ENCODE peak calls at places on chromosomes 7 and 10, in four cellular contexts. P is AG04450; K is uterus; U is naive thymus-derived CD4-positive, alpha-beta T cell. G is an unnamed sample.
A peak's percentile ranks its signal among the peaks of the same experiment; 100 is the strongest.

GRCh38 chr7:146115665-146116451 is 743 bp upstream of the CNTNAP2 start:
- DNase-seq in P (no peak), U (no peak), K (peak; percentile 15), G (peak; percentile 83)

GRCh38 chr7:65832281-65832680 is 40.6 kb upstream of the VKORC1L1 start:
- DNase-seq in U (no peak), P (no peak), K (no peak), G (no peak)

GRCh38 chr10:16652154-16652553 is 130.5 kb upstream of the C1QL3 start:
- DNase-seq in U (no peak), K (no peak), P (no peak), G (no peak)

GRCh38 chr7:87312215-87312865 is 33.1 kb upstream of the CROT start:
- DNase-seq in P (peak; percentile 42), U (peak; percentile 54), K (peak; percentile 45), G (no peak)

GRCh38 chr10:78903351-78903940 is 165.3 kb upstream of the ZMIZ1 start:
- DNase-seq in K (no peak), U (no peak), P (no peak), G (no peak)

GRCh38 chr10:71582019-71582418 is 137.6 kb downstream of the C10orf105 start:
- DNase-seq in U (no peak), P (no peak), K (no peak), G (peak; percentile 75)

GRCh38 chr7:156527458-156527890 is 113.1 kb upstream of the RNF32 start:
- DNase-seq in K (no peak), U (no peak), P (no peak), G (no peak)

GRCh38 chr7:15780271-15780670 is 93.8 kb upstream of the MEOX2 start:
- DNase-seq in P (no peak), U (no peak), K (no peak), G (no peak)

GRCh38 chr10:128664729-128665128 is 538.5 kb upstream of the MKI67 start:
- DNase-seq in P (no peak), U (no peak), K (no peak), G (no peak)

GRCh38 chr7:121043314-121044234 is 55.1 kb downstream of the CPED1 start:
- DNase-seq in P (no peak), U (no peak), K (no peak), G (no peak)

GRCh38 chr7:41448104-41448503 is 254.8 kb downstream of the INHBA start:
- DNase-seq in P (no peak), U (no peak), K (no peak), G (no peak)

GRCh38 chr7:84291756-84292155 is 97.2 kb upstream of the SEMA3A start:
- DNase-seq in P (no peak), K (no peak), U (no peak), G (no peak)

GRCh38 chr10:69439350-69439739 is 11.9 kb upstream of the TSPAN15 start:
- DNase-seq in P (no peak), U (no peak), K (peak; percentile 45), G (peak; percentile 56)

GRCh38 chr7:130917669-130918128 is 183.7 kb upstream of the KLF14 start:
- DNase-seq in K (no peak), U (no peak), P (no peak), G (no peak)

GRCh38 chr7:151088856-151089699 is 2.8 kb downstream of the AGAP3 start:
- DNase-seq in U (no peak), P (no peak), K (peak; percentile 62), G (peak; percentile 87)

GRCh38 chr7:17787257-17787656 is 153.0 kb downstream of the SNX13 start:
- DNase-seq in K (no peak), U (no peak), P (no peak), G (no peak)

GRCh38 chr7:39602351-39602750 is 21.0 kb upstream of the RALA start:
- DNase-seq in K (no peak), P (no peak), U (no peak), G (no peak)

GRCh38 chr7:78510580-78511188 is 712.1 kb downstream of the PHTF2 start:
- DNase-seq in U (no peak), P (peak; percentile 29), K (no peak), G (no peak)

GRCh38 chr10:1401056-1401965 is 336.0 kb downstream of the ADARB2 start:
- DNase-seq in P (no peak), K (no peak), U (no peak), G (no peak)

GRCh38 chr7:82015751-82016150 is 245.9 kb upstream of the HGF start:
- DNase-seq in K (no peak), P (no peak), U (no peak), G (no peak)

GRCh38 chr10:77586719-77587423 is 50.7 kb downstream of the KCNMA1 start:
- DNase-seq in P (peak; percentile 95), K (peak; percentile 30), U (no peak), G (no peak)

GRCh38 chr7:16615234-16615633 is 30.3 kb downstream of the ANKMY2 start:
- DNase-seq in P (no peak), K (no peak), U (no peak), G (no peak)

GRCh38 chr10:62761115-62761514 is 43.4 kb upstream of the ADO start:
- DNase-seq in U (no peak), P (no peak), K (no peak), G (no peak)

GRCh38 chr7:128035712-128036111 is 4.5 kb upstream of the LRRC4 start:
- DNase-seq in U (no peak), K (no peak), P (no peak), G (no peak)

GRCh38 chr10:124632064-124632531 is 112.1 kb downstream of the FAM53B start:
- DNase-seq in U (no peak), K (peak; percentile 61), P (no peak), G (peak; percentile 85)

GRCh38 chr7:147298611-147299043 is 1182.0 kb downstream of the CNTNAP2 start:
- DNase-seq in P (peak; percentile 10), K (no peak), U (no peak), G (no peak)

GRCh38 chr10:110772454-110773025 is 99.2 kb upstream of the PDCD4 start:
- DNase-seq in P (no peak), K (no peak), U (no peak), G (no peak)

GRCh38 chr10:133275683-133276092 is 980 bp downstream of the ADAM8 start:
- DNase-seq in P (no peak), U (peak; percentile 38), K (no peak), G (no peak)

GRCh38 chr7:2775376-2775775 is 68.7 kb downstream of the GNA12 start:
- DNase-seq in P (no peak), K (no peak), U (no peak), G (no peak)

GRCh38 chr10:92688927-92689662 is 660 bp upstream of the HHEX start:
- DNase-seq in P (no peak), K (no peak), U (no peak), G (peak; percentile 20)

GRCh38 chr7:65951837-65952578 is 30.0 kb downstream of the GUSB start:
- DNase-seq in U (no peak), P (no peak), K (no peak), G (no peak)

GRCh38 chr7:1856966-1857441 is 186.9 kb downstream of the ELFN1 start:
- DNase-seq in U (no peak), K (no peak), P (no peak), G (peak; percentile 42)

GRCh38 chr10:116880716-116881440 is 31.6 kb downstream of the ENO4 start:
- DNase-seq in K (no peak), U (no peak), P (no peak), G (no peak)

GRCh38 chr7:91826377-91826776 is 54.1 kb downstream of the MTERF1 start:
- DNase-seq in U (no peak), K (no peak), P (no peak), G (no peak)

GRCh38 chr7:44971188-44971907 is 7.5 kb downstream of the MYO1G start:
- DNase-seq in P (no peak), K (no peak), U (no peak), G (no peak)

GRCh38 chr10:117818696-117819095 is 228.0 kb downstream of the RAB11FIP2 start:
- DNase-seq in K (no peak), U (no peak), P (no peak), G (no peak)

GRCh38 chr7:74993121-74993520 is 28.6 kb downstream of the CASTOR2 start:
- DNase-seq in K (no peak), U (no peak), P (no peak), G (no peak)

DNA sequence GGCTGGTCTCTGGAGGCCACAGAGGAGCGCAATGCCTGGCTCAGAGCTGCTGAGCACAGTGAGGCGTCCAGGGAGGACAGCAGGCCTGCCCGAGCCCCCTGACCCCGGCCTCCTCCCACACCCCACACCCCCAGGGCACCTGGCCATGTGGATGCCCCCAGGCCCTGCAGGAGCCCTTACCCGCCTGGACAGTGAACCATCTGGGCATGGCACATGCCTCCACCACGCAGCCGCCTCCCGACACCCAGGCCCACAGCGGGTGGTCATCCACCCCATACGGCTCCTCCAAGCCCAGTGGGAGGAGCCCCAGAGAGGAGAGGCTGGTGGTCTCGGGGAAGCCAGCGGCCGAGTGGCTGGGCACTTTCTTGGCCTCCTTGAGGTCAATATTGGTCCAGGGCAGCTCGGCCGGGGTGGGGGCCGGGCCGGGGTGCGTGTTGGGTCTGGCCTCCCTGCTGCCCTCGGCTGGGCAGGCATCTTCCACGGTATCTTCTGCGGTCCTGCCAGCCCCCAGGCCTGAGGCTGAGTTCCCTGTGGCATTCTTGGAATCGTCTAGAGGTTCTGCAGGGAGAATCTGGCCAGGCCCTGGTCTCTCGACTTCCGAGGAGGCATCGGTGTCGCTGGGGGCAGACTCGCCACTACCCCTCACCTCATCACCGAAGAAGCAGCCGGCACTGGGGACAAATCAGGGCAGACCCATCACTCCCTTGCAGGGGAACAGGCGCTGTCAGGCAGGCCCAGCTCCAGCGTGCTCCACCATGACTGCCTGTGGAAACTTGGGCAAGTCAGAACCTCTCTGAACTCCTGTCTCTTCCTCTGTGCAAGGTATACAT is 18.6 kb downstream of the TECPR1 start:
- DNase-seq in K (no peak), U (no peak), P (no peak), G (no peak)
- H3K4me3 ChIP-seq in K (no peak overlapping the region), U (no peak overlapping the region), P (no peak overlapping the region), G (no peak overlapping the region)

GRCh38 chr7:36208997-36209813 is 56.2 kb downstream of the EEPD1 start:
- DNase-seq in P (no peak), U (no peak), K (no peak), G (no peak)
- H3K27ac ChIP-seq in P (peak overlapping the region; percentile 96), U (no peak overlapping the region), K (no peak overlapping the region), G (no peak overlapping the region)

GRCh38 chr7:22980422-22980821 is 33.5 kb downstream of the HYCC1 start:
- DNase-seq in P (peak; percentile 30), U (no peak), K (no peak), G (no peak)
- H3K4me3 ChIP-seq in P (no peak overlapping the region), U (no peak overlapping the region), K (no peak overlapping the region), G (no peak overlapping the region)

DNA sequence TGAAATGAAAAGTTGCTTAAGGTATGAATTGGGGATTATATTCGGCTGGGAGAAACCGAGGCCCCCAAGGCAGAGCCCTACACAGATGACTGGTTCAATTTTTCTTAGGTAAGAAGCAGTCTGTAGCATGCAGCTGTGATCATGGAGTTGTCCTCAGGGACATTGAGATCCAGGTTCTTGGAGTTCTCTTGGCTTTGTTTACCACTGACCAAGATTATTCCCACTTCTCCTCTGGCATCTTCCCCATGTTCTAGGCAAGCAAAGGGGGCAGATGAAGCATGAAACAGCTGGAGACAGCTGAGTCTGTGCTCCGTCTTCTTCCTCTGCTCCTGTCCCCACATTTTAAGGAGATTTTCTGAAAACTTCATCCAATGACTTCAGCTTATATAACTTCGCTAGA is 129.5 kb upstream of the BMPER start:
- DNase-seq in K (no peak), U (no peak), P (no peak), G (no peak)
- H3K27ac ChIP-seq in K (no peak overlapping the region), U (no peak overlapping the region), P (no peak overlapping the region), G (peak overlapping the region; percentile 24)

GRCh38 chr10:102400061-102400460 is 4.6 kb downstream of the NFKB2 start:
- DNase-seq in K (no peak), P (no peak), U (no peak), G (peak; percentile 56)
- H3K4me3 ChIP-seq in K (no peak overlapping the region), P (no peak overlapping the region), U (no peak overlapping the region), G (no peak overlapping the region)

G was measured in right cardiac atrium.